ENCODE peak calls at places on chromosomes 1 and 21, in six cellular contexts. O is GM04503; R is LoVo; E is uterus; Y is effector CD4-positive, alpha-beta T cell; N is osteocyte. B is an unnamed sample.

GRCh38 chr21:42338730-42339715 is 11.8 kb downstream of the TFF2 start:
- DNase-seq in Y (no peak), O (no peak), R (no peak), E (no peak), N (peak), B (no peak)

GRCh38 chr1:173009597-173009996 is 41.1 kb downstream of the TNFSF18 start:
- DNase-seq in N (no peak), Y (no peak), R (no peak), E (no peak), O (no peak), B (no peak)

GRCh38 chr1:205977348-205978014 is 25.7 kb downstream of the RAB7B start:
- DNase-seq in N (no peak), E (peak), Y (peak), R (peak), O (peak), B (peak)

GRCh38 chr1:30185809-30186208 is 537.6 kb downstream of the MATN1 start:
- DNase-seq in N (peak), Y (no peak), R (no peak), E (no peak), O (no peak), B (no peak)

GRCh38 chr21:38879912-38880577 is 74.3 kb downstream of the ETS2 start:
- DNase-seq in N (no peak), Y (no peak), E (no peak), R (no peak), O (no peak), B (no peak)

GRCh38 chr21:39924577-39925308 is 57.5 kb downstream of the PCP4 start:
- DNase-seq in Y (no peak), N (no peak), O (no peak), R (no peak), E (no peak), B (no peak)

GRCh38 chr1:220409751-220410370 is 118.1 kb upstream of the MARK1 start:
- DNase-seq in E (no peak), R (no peak), O (no peak), N (no peak), Y (no peak), B (no peak)

GRCh38 chr1:171814692-171815091 is 26.6 kb upstream of the DNM3 start:
- DNase-seq in Y (no peak), R (no peak), N (no peak), O (peak), E (no peak), B (peak)

GRCh38 chr1:4674676-4675075 is 20.3 kb downstream of the AJAP1 start:
- DNase-seq in R (no peak), O (no peak), N (no peak), E (no peak), Y (no peak), B (no peak)

GRCh38 chr1:36988741-36989193 is 45.5 kb downstream of the GRIK3 start:
- DNase-seq in O (no peak), R (no peak), N (no peak), Y (no peak), E (no peak), B (no peak)

GRCh38 chr1:151311589-151312331 is 15.5 kb downstream of the PI4KB start:
- DNase-seq in N (no peak), E (peak), O (peak), R (peak), Y (peak), B (no peak)

GRCh38 chr1:25750923-25751605 is 48.9 kb upstream of the SELENON start:
- DNase-seq in R (no peak), O (no peak), E (no peak), Y (no peak), N (no peak), B (no peak)

GRCh38 chr1:183235503-183235902 is 49.4 kb downstream of the LAMC2 start:
- DNase-seq in E (no peak), N (peak), Y (no peak), R (no peak), O (no peak), B (no peak)

GRCh38 chr1:167489581-167490340 is 28.6 kb downstream of the CD247 start:
- DNase-seq in O (no peak), Y (peak), R (no peak), E (no peak), N (no peak), B (no peak)

GRCh38 chr1:244919320-244920282 is 55.3 kb upstream of the HNRNPU start:
- DNase-seq in E (no peak), N (no peak), Y (no peak), R (no peak), O (no peak), B (no peak)

GRCh38 chr1:178066904-178067531 is 26.9 kb upstream of the RASAL2 start:
- DNase-seq in R (no peak), Y (no peak), E (no peak), O (no peak), N (no peak), B (no peak)

B was measured in NCI-H446 treated with DMSO at 0.1 percent for 48 hours.